ENCODE peak calls at places on chromosomes 12 and 14, in ten cellular contexts. E, T, P, Q, O, I, F, G, X and L are unnamed samples. For H3K4me1, the result is how much of the 10 kb centered on the place peaks cover.

GRCh38 chr12:65278576-65279386 is at the start of gene MSRB3:
- DNase-seq in G (no peak), X (peak), P (peak), F (peak), Q (peak), O (peak), T (peak), E (peak), I (peak), L (peak)

GRCh38 chr12:2283910-2284309 is 231.1 kb downstream of the CACNA1C start:
- DNase-seq in P (peak), E (no peak), G (no peak), T (no peak), F (peak), Q (no peak), X (no peak), O (peak), I (no peak), L (peak)

GRCh38 chr12:45166056-45166455 is 49.8 kb upstream of the ANO6 start:
- DNase-seq in F (peak), I (no peak), E (no peak), O (no peak), Q (no peak), P (peak), T (no peak), X (no peak), G (no peak), L (no peak)

GRCh38 chr14:38158468-38158867 is 49.2 kb upstream of the SSTR1 start:
- DNase-seq in G (no peak), I (no peak), T (no peak), O (no peak), F (no peak), E (no peak), X (no peak), P (no peak), Q (no peak), L (no peak)

GRCh38 chr14:89110110-89110509 is 285.7 kb downstream of the TTC8 start:
- DNase-seq in E (no peak), Q (no peak), T (no peak), G (no peak), I (no peak), P (no peak), O (no peak), X (no peak), F (no peak), L (no peak)

GRCh38 chr12:54956322-54956721 is 28.2 kb downstream of the TESPA1 start:
- DNase-seq in F (no peak), Q (no peak), X (no peak), E (no peak), T (no peak), I (no peak), P (no peak), G (no peak), O (no peak), L (no peak)

GRCh38 chr12:62834971-62835547 is 99.9 kb downstream of the PPM1H start:
- DNase-seq in G (no peak), I (no peak), X (no peak), O (no peak), E (no peak), Q (no peak), P (peak), T (peak), F (peak), L (no peak)

GRCh38 chr12:131355688-131356245 is 355.1 kb upstream of the SFSWAP start:
- DNase-seq in F (no peak), Q (no peak), G (no peak), E (no peak), X (no peak), P (no peak), T (no peak), I (no peak), O (no peak), L (no peak)

GRCh38 chr12:96401061-96401871 is 1.0 kb upstream of the CDK17 start:
- DNase-seq in T (no peak), G (peak), I (peak), O (peak), Q (no peak), E (no peak), X (no peak), P (peak), F (peak), L (no peak)

GRCh38 chr14:32366256-32366655 is 37.2 kb downstream of the AKAP6 start:
- DNase-seq in Q (no peak), F (peak), E (no peak), G (no peak), I (peak), O (peak), X (no peak), T (no peak), P (peak), L (no peak)

GRCh38 chr14:92783813-92784431 is 10.2 kb upstream of the GOLGA5 start:
- DNase-seq in E (no peak), F (peak), Q (no peak), T (no peak), G (no peak), X (no peak), O (peak), P (peak), I (peak), L (no peak)

GRCh38 chr14:30559638-30560071 is 697 bp downstream of the G2E3 start:
- DNase-seq in X (no peak), T (no peak), P (peak), F (peak), I (peak), E (no peak), O (peak), G (no peak), Q (no peak), L (no peak)

GRCh38 chr14:95190346-95190840 is 33.1 kb upstream of the DICER1 start:
- DNase-seq in F (no peak), X (no peak), Q (no peak), T (no peak), I (no peak), E (no peak), O (no peak), P (peak), G (no peak), L (no peak)

GRCh38 chr12:14902465-14902864 is 16.8 kb upstream of the MGP start:
- DNase-seq in X (no peak), G (no peak), P (no peak), I (no peak), T (no peak), E (no peak), O (no peak), Q (no peak), F (peak), L (no peak)

GRCh38 chr12:55742719-55743130 is at the start of gene GDF11:
- DNase-seq in P (peak), T (peak), F (peak), X (peak), G (peak), E (no peak), Q (peak), I (peak), O (peak), L (peak)

GRCh38 chr12:96108321-96108720 is 72.9 kb upstream of the LTA4H start:
- DNase-seq in I (no peak), E (no peak), F (no peak), P (no peak), Q (peak), T (peak), O (no peak), X (peak), G (peak), L (no peak)

GRCh38 chr12:80937391-80938238 is at the start of gene LIN7A:
- DNase-seq in O (peak), G (no peak), X (no peak), P (peak), Q (peak), E (no peak), F (peak), T (peak), I (peak), L (peak)

GRCh38 chr12:16606201-16606849 is 363 bp upstream of the LMO3 start:
- DNase-seq in E (no peak), P (peak), I (peak), O (peak), F (peak), G (no peak), X (no peak), T (no peak), Q (no peak), L (peak)

GRCh38 chr12:49684310-49684854 is 22.8 kb downstream of the FMNL3 start:
- DNase-seq in I (no peak), Q (no peak), O (no peak), E (no peak), T (no peak), G (no peak), F (no peak), X (no peak), P (no peak), L (no peak)

GRCh38 chr14:92173668-92174067 is 51.9 kb downstream of the CPSF2 start:
- DNase-seq in I (no peak), O (no peak), G (no peak), X (no peak), E (no peak), F (no peak), Q (no peak), P (peak), T (no peak), L (no peak)

GRCh38 chr12:129903956-129904769 is at the start of gene TMEM132D:
- DNase-seq in P (peak), I (peak), T (no peak), X (no peak), E (no peak), O (peak), Q (no peak), F (no peak), G (no peak), L (no peak)

GRCh38 chr14:91229743-91230200 is 14.7 kb downstream of the GPR68 start:
- DNase-seq in E (no peak), X (no peak), G (peak), P (peak), I (no peak), O (no peak), T (no peak), Q (no peak), F (peak), L (no peak)

GRCh38 chr12:31578632-31579031 is 12.3 kb downstream of the DENND5B start:
- DNase-seq in G (no peak), T (no peak), Q (no peak), X (no peak), O (no peak), F (no peak), I (no peak), P (peak), E (no peak), L (no peak)

GRCh38 chr14:81311816-81312215 is 88.3 kb downstream of the STON2 start:
- DNase-seq in Q (no peak), E (no peak), G (no peak), O (no peak), I (no peak), X (no peak), T (no peak), F (peak), P (no peak), L (no peak)

GRCh38 chr12:51270847-51271518 is 768 bp upstream of the SMAGP start:
- DNase-seq in X (peak), Q (no peak), O (peak), E (no peak), T (no peak), P (peak), G (no peak), I (no peak), F (peak), L (no peak)

GRCh38 chr12:52419656-52420055 is 13.5 kb upstream of the KRT82 start:
- DNase-seq in F (peak), T (no peak), I (no peak), X (no peak), E (no peak), O (no peak), Q (no peak), P (peak), G (no peak), L (no peak)

GRCh38 chr12:3752096-3752709 is 706 bp downstream of the CRACR2A start:
- DNase-seq in P (no peak), T (peak), X (no peak), F (peak), I (no peak), G (peak), Q (peak), E (peak), O (peak), L (no peak)
- H3K27ac ChIP-seq in P (peak), T (peak), X (peak), F (no peak), I (no peak), G (peak), Q (peak), E (peak), O (no peak), L (peak)

GRCh38 chr14:96205059-96205993 is 687 bp downstream of the BDKRB2 start:
- DNase-seq in O (no peak), T (no peak), I (no peak), F (no peak), Q (no peak), X (no peak), G (no peak), E (peak), P (no peak), L (no peak)
- H3K4me3 ChIP-seq in O (peak), T (peak), I (peak), F (peak), Q (peak), X (peak), G (no peak), E (peak), P (peak), L (peak)

GRCh38 chr12:79933580-79934264 is 1.2 kb downstream of the PPP1R12A start:
- DNase-seq in I (peak), T (no peak), F (peak), G (no peak), E (no peak), O (no peak), X (no peak), P (no peak), Q (no peak), L (no peak)

GRCh38 chr12:79935021-79935623 is at the start of gene PPP1R12A:
- DNase-seq in T (peak), O (peak), Q (peak), I (peak), P (peak), G (peak), F (peak), X (peak), E (peak), L (peak)

GRCh38 chr12:79935624-79936040 is 735 bp upstream of the PPP1R12A start:
- DNase-seq in Q (no peak), X (no peak), O (no peak), P (peak), I (peak), F (no peak), T (no peak), E (no peak), G (no peak), L (no peak)

GRCh38 chr12:79933043-79933442 is 1.9 kb downstream of the PPP1R12A start:
- DNase-seq in I (no peak), T (no peak), O (no peak), P (no peak), X (no peak), E (no peak), G (no peak), Q (no peak), F (no peak), L (no peak)

GRCh38 chr12:79934309-79935020 is 432 bp downstream of the PPP1R12A start:
- DNase-seq in Q (no peak), E (no peak), T (peak), G (peak), P (peak), X (peak), F (no peak), O (peak), I (no peak), L (peak)
- H3K4me1 ChIP-seq in Q (half or more), E (under half), T (under half), G (under half), P (under half), X (under half), F (under half), O (under half), I (under half), L (under half)

GRCh38 chr12:109065853-109066193 is 13.4 kb downstream of the USP30 start:
- DNase-seq in O (no peak), T (no peak), P (no peak), G (no peak), I (no peak), E (no peak), X (no peak), Q (no peak), F (no peak), L (no peak)
- H3K27ac ChIP-seq in O (peak), T (no peak), P (no peak), G (no peak), I (no peak), E (peak), X (no peak), Q (no peak), F (no peak), L (no peak)

GRCh38 chr14:64659366-64659765 is 44.9 kb upstream of the PLEKHG3 start:
- DNase-seq in G (no peak), I (no peak), E (no peak), T (no peak), Q (no peak), X (no peak), F (no peak), O (no peak), P (no peak), L (no peak)
- H3K4me3 ChIP-seq in G (peak), I (no peak), E (no peak), T (no peak), Q (no peak), X (no peak), F (no peak), O (no peak), P (no peak), L (no peak)

DNA sequence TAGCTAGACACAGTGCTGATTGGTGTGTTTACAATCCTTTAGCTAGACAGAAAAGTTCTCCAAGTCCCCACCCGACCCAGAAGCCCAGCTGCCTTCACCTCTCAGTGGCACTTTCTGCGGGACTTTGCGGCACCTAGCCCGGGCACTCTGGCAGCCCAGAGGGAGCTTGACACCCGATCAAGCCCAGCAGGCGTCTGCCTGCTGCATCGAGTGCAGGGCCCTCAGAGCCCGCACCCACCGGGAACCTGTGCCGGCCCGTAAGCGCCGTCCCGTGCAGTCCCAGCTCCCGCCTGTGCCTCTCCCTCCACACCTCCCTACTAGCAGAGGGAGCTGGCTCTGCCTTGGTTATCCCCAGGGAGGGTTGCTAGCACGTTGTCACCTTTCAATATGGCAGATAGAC is 631.0 kb upstream of the STXBP6 start:
- DNase-seq in F (no peak), I (no peak), P (no peak), Q (no peak), X (no peak), G (no peak), E (no peak), O (no peak), T (no peak), L (no peak)
- H3K4me1 ChIP-seq in F (under half), I (under half), P (under half), Q (under half), X (under half), G (under half), E (under half), O (under half), T (under half), L (under half)

DNA sequence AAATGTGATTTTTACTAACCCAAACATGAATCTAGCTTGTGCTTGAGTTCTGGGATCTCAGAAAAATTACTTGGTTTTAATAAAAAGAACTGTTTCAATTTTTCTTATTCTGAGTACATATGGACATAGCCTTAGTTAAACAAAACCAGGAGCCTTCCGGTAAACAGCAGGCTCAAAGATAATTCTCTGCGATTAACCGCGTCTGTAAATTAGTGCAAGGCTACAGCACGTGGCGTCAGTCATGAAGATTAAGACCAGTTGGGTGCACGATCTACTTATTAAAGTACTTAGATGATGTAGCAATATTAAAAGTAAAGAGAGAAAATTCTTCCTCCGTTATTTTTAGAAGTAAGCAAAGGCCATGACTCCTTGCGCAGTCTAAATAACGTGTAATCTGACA is 707 bp downstream of the KCNJ8 start:
- DNase-seq in X (no peak), T (no peak), G (no peak), O (no peak), I (peak), Q (no peak), E (no peak), P (no peak), F (no peak), L (no peak)
- H3K27ac ChIP-seq in X (no peak), T (peak), G (no peak), O (peak), I (no peak), Q (peak), E (no peak), P (no peak), F (no peak), L (peak)

DNA sequence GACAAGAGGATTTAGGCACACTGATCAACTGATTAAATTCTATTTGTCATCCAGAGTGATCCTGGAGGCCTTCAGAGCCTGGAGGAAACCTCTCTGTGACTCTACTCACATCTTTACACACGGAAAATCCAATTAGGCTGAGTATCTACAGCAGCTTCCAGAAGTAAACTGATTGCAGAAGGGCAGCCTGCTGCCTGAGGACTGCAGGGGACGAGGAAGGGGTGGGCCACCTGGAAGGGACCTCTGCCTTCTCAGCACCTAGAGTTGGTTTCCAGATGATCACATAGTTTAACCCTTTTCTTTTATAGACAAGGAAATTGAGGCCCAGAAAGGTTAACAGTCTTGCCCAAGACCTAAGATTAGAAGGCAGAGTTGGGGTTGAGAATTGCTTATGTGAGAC is 206.1 kb downstream of the DAD1 start:
- DNase-seq in T (no peak), G (no peak), Q (no peak), E (no peak), O (no peak), F (no peak), I (no peak), P (no peak), X (no peak), L (no peak)
- H3K4me3 ChIP-seq in T (no peak), G (no peak), Q (no peak), E (no peak), O (no peak), F (no peak), I (no peak), P (no peak), X (no peak), L (no peak)